ENCODE peak calls at places on chromosomes 3 and 15, in five cellular contexts. One of them, this sample, is unnamed. For H3K4me1, the result is how much of the 10 kb centered on the place peaks cover.

GRCh38 chr15:89416339-89417183 is 79.8 kb downstream of the RHCG start:
- DNase-seq in GM23338: peak
- DNase-seq in stomach: peak
- DNase-seq in upper lobe of left lung: peak
- DNase-seq in HepG2: peak
- DNase-seq in this sample: no peak

GRCh38 chr15:58070801-58071418 is 5.4 kb upstream of the ALDH1A2 start:
- DNase-seq in HepG2: peak
- DNase-seq in stomach: peak
- DNase-seq in upper lobe of left lung: no peak
- DNase-seq in GM23338: peak
- DNase-seq in this sample: no peak

GRCh38 chr3:143173242-143173641 is 53.7 kb downstream of the CHST2 start:
- DNase-seq in upper lobe of left lung: no peak
- DNase-seq in stomach: no peak
- DNase-seq in HepG2: no peak
- DNase-seq in GM23338: no peak
- DNase-seq in this sample: no peak

GRCh38 chr15:68025860-68026424 is 28.2 kb upstream of the PIAS1 start:
- DNase-seq in HepG2: peak
- DNase-seq in stomach: peak
- DNase-seq in upper lobe of left lung: no peak
- DNase-seq in GM23338: no peak
- DNase-seq in this sample: no peak

GRCh38 chr3:62940763-62941632 is 65.8 kb upstream of the CADPS start:
- DNase-seq in GM23338: peak
- DNase-seq in HepG2: no peak
- DNase-seq in upper lobe of left lung: no peak
- DNase-seq in stomach: no peak
- DNase-seq in this sample: no peak

GRCh38 chr3:185866555-185866954 is 41.7 kb upstream of the IGF2BP2 start:
- DNase-seq in GM23338: no peak
- DNase-seq in HepG2: no peak
- DNase-seq in upper lobe of left lung: no peak
- DNase-seq in stomach: no peak
- DNase-seq in this sample: no peak

GRCh38 chr15:92954578-92954977 is 54.5 kb downstream of the CHD2 start:
- DNase-seq in stomach: no peak
- DNase-seq in GM23338: peak
- DNase-seq in HepG2: peak
- DNase-seq in upper lobe of left lung: no peak
- DNase-seq in this sample: no peak

GRCh38 chr3:17901893-17902292 is 159.5 kb upstream of the TBC1D5 start:
- DNase-seq in upper lobe of left lung: no peak
- DNase-seq in HepG2: no peak
- DNase-seq in stomach: no peak
- DNase-seq in GM23338: no peak
- DNase-seq in this sample: no peak

GRCh38 chr3:129688310-129688895 is 81.9 kb upstream of the PLXND1 start:
- DNase-seq in upper lobe of left lung: peak
- DNase-seq in stomach: peak
- DNase-seq in HepG2: peak
- DNase-seq in GM23338: peak
- DNase-seq in this sample: peak

GRCh38 chr15:61951949-61952348 is 108.3 kb downstream of the VPS13C start:
- DNase-seq in GM23338: no peak
- DNase-seq in upper lobe of left lung: no peak
- DNase-seq in HepG2: no peak
- DNase-seq in stomach: peak
- DNase-seq in this sample: no peak

GRCh38 chr15:35630570-35630969 is 84.6 kb upstream of the DPH6 start:
- DNase-seq in stomach: no peak
- DNase-seq in HepG2: peak
- DNase-seq in GM23338: no peak
- DNase-seq in upper lobe of left lung: no peak
- DNase-seq in this sample: no peak

GRCh38 chr15:78051622-78052405 is 25.7 kb downstream of the TBC1D2B start:
- DNase-seq in stomach: peak
- DNase-seq in upper lobe of left lung: no peak
- DNase-seq in HepG2: no peak
- DNase-seq in GM23338: no peak
- DNase-seq in this sample: no peak

GRCh38 chr15:78050441-78050809 is 27.1 kb downstream of the TBC1D2B start:
- DNase-seq in GM23338: no peak
- DNase-seq in upper lobe of left lung: no peak
- DNase-seq in HepG2: no peak
- DNase-seq in stomach: no peak
- DNase-seq in this sample: no peak

GRCh38 chr15:78050851-78051250 is 26.7 kb downstream of the TBC1D2B start:
- DNase-seq in upper lobe of left lung: no peak
- DNase-seq in HepG2: no peak
- DNase-seq in stomach: no peak
- DNase-seq in GM23338: no peak
- DNase-seq in this sample: no peak

GRCh38 chr15:78048410-78048946 is 29.0 kb downstream of the TBC1D2B start:
- DNase-seq in GM23338: no peak
- DNase-seq in stomach: no peak
- DNase-seq in upper lobe of left lung: no peak
- DNase-seq in HepG2: no peak
- DNase-seq in this sample: no peak

DNA sequence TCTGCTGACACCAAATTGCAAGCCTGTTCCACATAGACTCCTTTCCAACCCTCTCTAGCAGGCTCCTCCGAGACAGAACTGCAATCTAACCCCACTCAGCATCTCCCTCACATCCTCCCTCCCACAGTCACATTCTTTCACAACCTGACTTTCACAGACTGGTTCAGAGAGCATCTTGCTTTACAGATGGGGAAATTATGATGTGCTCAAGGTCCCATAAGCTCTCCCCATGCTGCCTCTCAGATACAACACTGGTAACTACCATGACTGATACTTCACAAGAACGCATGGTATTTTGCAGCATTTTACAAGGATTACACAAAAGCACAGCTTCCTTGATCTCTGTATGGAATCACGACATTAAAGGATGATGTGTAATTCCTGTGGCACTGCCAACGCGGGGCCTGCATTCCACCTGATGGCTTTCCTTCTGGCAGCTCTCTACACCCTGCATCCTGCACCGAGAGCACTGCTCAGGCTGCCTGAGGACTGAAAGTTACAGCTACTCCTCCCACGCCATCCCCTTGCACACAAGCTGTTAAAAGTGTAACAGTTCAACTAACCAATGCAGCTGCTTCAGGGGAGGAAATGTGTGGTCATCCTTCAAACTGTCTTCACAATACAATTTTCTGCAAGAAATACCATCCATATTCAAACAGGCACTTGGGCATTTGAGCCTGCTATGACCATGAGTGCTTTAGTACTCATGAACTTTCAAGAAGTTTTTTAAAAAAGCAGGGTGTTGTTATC is 27.6 kb downstream of the TBC1D2B start:
- DNase-seq in GM23338: no peak
- DNase-seq in stomach: no peak
- DNase-seq in HepG2: no peak
- DNase-seq in upper lobe of left lung: no peak
- DNase-seq in this sample: no peak
- TF ChIP-seq POLR2AphosphoS5 in GM23338: no peak
- TF ChIP-seq POLR2AphosphoS5 in stomach: peak
- TF ChIP-seq POLR2AphosphoS5 in HepG2: no peak
- TF ChIP-seq POLR2AphosphoS5 in upper lobe of left lung: no peak
- TF ChIP-seq POLR2AphosphoS5 in this sample: no peak

GRCh38 chr3:152349397-152349796 is 80.7 kb downstream of the MBNL1 start:
- DNase-seq in GM23338: no peak
- DNase-seq in upper lobe of left lung: no peak
- DNase-seq in HepG2: no peak
- DNase-seq in stomach: no peak
- DNase-seq in this sample: no peak

GRCh38 chr3:152350764-152351163 is 82.0 kb downstream of the MBNL1 start:
- DNase-seq in upper lobe of left lung: no peak
- DNase-seq in GM23338: no peak
- DNase-seq in HepG2: no peak
- DNase-seq in stomach: no peak
- DNase-seq in this sample: no peak

GRCh38 chr3:152348436-152349177 is 79.9 kb downstream of the MBNL1 start:
- DNase-seq in upper lobe of left lung: no peak
- DNase-seq in HepG2: no peak
- DNase-seq in stomach: no peak
- DNase-seq in GM23338: no peak
- DNase-seq in this sample: no peak

GRCh38 chr3:152352559-152352958 is 83.8 kb downstream of the MBNL1 start:
- DNase-seq in GM23338: peak
- DNase-seq in HepG2: no peak
- DNase-seq in stomach: no peak
- DNase-seq in upper lobe of left lung: no peak
- DNase-seq in this sample: no peak

DNA sequence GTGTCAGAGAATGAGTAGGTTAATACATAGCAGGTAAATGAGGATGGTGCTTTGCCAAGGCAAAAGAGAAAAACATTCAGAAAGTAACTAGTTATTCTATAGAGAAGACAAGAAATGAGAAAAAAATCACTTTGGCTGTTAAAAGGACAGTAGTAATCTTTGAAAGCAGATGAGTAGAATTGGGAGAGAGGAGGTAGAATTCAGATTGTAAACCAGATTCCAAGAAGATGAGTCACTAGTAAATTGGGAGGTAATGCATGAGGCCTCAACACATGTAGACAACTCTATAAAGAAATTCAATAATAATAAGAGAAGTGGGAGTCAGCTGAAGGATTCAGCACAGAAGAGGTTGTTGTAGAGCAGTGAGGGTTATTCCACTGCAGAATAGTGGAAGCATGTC is 81.4 kb downstream of the MBNL1 start:
- DNase-seq in stomach: no peak
- DNase-seq in upper lobe of left lung: no peak
- DNase-seq in GM23338: peak
- DNase-seq in HepG2: no peak
- DNase-seq in this sample: no peak
- H3K4me1 ChIP-seq in stomach: under half
- H3K4me1 ChIP-seq in upper lobe of left lung: under half
- H3K4me1 ChIP-seq in GM23338: under half
- H3K4me1 ChIP-seq in HepG2: under half
- H3K4me1 ChIP-seq in this sample: under half

GRCh38 chr3:57596495-57597239 is 477 bp downstream of the ARF4 start:
- DNase-seq in HepG2: peak
- DNase-seq in stomach: peak
- DNase-seq in GM23338: peak
- DNase-seq in upper lobe of left lung: peak
- DNase-seq in this sample: peak
- TF ChIP-seq POLR2AphosphoS5 in HepG2: no peak
- TF ChIP-seq POLR2AphosphoS5 in stomach: peak
- TF ChIP-seq POLR2AphosphoS5 in GM23338: no peak
- TF ChIP-seq POLR2AphosphoS5 in upper lobe of left lung: peak
- TF ChIP-seq POLR2AphosphoS5 in this sample: peak

GRCh38 chr15:44736261-44736765 is at the start of gene TRIM69:
- DNase-seq in stomach: no peak
- DNase-seq in HepG2: no peak
- DNase-seq in GM23338: no peak
- DNase-seq in upper lobe of left lung: no peak
- DNase-seq in this sample: no peak
- H3K4me1 ChIP-seq in stomach: under half
- H3K4me1 ChIP-seq in HepG2: under half
- H3K4me1 ChIP-seq in GM23338: under half
- H3K4me1 ChIP-seq in upper lobe of left lung: under half
- H3K4me1 ChIP-seq in this sample: under half

DNA sequence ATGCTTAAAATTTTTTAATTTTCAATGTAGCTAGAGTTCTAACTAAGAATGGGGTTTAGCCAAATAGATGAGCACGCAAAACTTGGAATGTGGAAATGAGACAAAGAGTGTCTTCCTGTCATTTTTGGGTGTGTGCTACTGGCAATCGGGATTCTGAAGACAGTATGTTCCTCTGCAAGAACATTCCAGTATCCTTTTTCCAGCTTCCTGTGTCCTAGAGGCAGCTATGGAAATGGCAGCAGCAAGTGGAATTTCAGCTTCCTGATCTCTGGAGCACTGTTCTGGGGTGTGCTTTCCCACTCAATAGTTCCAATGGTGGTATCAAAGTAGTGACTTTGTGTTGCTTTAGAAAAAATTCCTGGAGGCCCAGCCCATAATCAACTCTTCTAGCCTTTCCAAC is 642.9 kb upstream of the KCNMB2 start:
- DNase-seq in HepG2: no peak
- DNase-seq in stomach: no peak
- DNase-seq in GM23338: peak
- DNase-seq in upper lobe of left lung: no peak
- DNase-seq in this sample: no peak
- TF ChIP-seq POLR2AphosphoS5 in HepG2: no peak
- TF ChIP-seq POLR2AphosphoS5 in stomach: no peak
- TF ChIP-seq POLR2AphosphoS5 in GM23338: no peak
- TF ChIP-seq POLR2AphosphoS5 in upper lobe of left lung: peak
- TF ChIP-seq POLR2AphosphoS5 in this sample: no peak

DNA sequence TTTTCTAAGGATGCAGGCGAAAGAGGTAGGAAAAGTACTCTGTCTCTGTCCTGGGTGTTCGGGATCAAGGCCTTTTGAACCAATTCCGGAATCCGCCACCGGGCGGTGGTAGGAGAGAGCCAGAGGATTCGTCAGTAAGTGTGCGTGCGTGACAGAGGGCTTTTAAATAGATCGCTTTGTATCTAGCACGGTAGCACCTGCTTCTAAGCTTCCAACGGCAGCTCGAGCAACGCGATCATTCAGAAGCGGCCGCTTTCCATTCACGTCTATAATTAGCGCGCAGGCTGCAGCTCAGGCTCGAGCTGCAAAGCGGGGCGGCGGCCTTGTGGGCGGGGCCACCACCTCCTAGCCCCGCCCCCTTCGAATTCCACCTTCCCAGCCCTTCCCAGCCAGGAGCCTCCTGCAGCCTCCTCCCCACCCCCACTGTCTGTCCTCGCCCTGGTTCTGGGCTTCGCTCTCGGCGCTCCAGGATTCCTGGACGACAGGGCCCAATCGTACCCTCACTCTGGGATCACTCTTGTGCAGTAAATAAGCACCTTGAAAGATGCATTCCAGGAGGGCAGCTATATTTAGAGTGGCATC is 224.3 kb upstream of the TPRG1 start:
- DNase-seq in upper lobe of left lung: peak
- DNase-seq in stomach: peak
- DNase-seq in GM23338: peak
- DNase-seq in HepG2: no peak
- DNase-seq in this sample: peak
- H3K4me1 ChIP-seq in upper lobe of left lung: under half
- H3K4me1 ChIP-seq in stomach: under half
- H3K4me1 ChIP-seq in GM23338: under half
- H3K4me1 ChIP-seq in HepG2: under half
- H3K4me1 ChIP-seq in this sample: under half